ENCODE peak calls at places on chromosomes 5 and 9, in six cellular contexts. D, J, K, F, I and T are unnamed samples.

GRCh38 chr9:75036793-75037192 is 8.7 kb upstream of the CARNMT1 start:
- DNase-seq in J (no peak), D (no peak), I (no peak), K (no peak), F (no peak), T (no peak)

GRCh38 chr5:181203093-181203711 is 1.8 kb downstream of the TRIM7 start:
- DNase-seq in D (no peak), J (no peak), K (no peak), I (no peak), F (no peak), T (no peak)

GRCh38 chr9:94757158-94757557 is 30.7 kb downstream of the AOPEP start:
- DNase-seq in K (no peak), I (peak; percentile 67), D (no peak), F (no peak), J (no peak), T (peak; percentile 69)

GRCh38 chr9:83219154-83219923 is 156.4 kb upstream of the RASEF start:
- DNase-seq in I (no peak), K (no peak), J (peak; percentile 93), F (peak; percentile 88), D (peak; percentile 84), T (peak; percentile 84)

GRCh38 chr5:37840036-37840909 is at the start of gene GDNF:
- DNase-seq in D (peak; percentile 58), J (peak; percentile 76), K (no peak), F (no peak), I (peak; percentile 34), T (peak; percentile 88)

GRCh38 chr9:94950040-94950732 is 223.7 kb downstream of the AOPEP start:
- DNase-seq in J (no peak), I (no peak), K (no peak), D (no peak), F (no peak), T (no peak)

GRCh38 chr5:145903862-145904261 is 31.0 kb upstream of the GRXCR2 start:
- DNase-seq in I (no peak), J (no peak), K (no peak), D (no peak), F (no peak), T (no peak)

GRCh38 chr5:120507197-120507596 is 43.1 kb downstream of the PRR16 start:
- DNase-seq in J (no peak), D (no peak), K (no peak), F (no peak), I (peak; percentile 32), T (no peak)

GRCh38 chr5:56159521-56159947 is 73.6 kb downstream of the ANKRD55 start:
- DNase-seq in I (no peak), D (no peak), J (no peak), F (no peak), K (no peak), T (no peak)

GRCh38 chr9:111632051-111632450 is 917 bp downstream of the DNAJC25 start:
- DNase-seq in D (no peak), J (no peak), K (no peak), F (no peak), I (no peak), T (peak; percentile 16)